ENCODE peak calls at places on chromosomes 7 and 10, in ten cellular contexts. J is nucleus accumbens; T is NCI-H1436 treated with DMSO at 0.1 percent for 48 hours; N is NT2/D1; C is caudate nucleus; A is naive thymus-derived CD4-positive, alpha-beta T cell; P is HT-29; M is choroid plexus epithelial cell; Q is EL; H is SJSA1. S is an unnamed sample.

GRCh38 chr10:79182763-79183467 is 114.1 kb downstream of the ZMIZ1 start:
- DNase-seq in M (no peak), P (peak), Q (no peak), N (no peak), T (no peak), J (no peak), A (no peak), H (no peak), C (no peak), S (no peak)

GRCh38 chr10:36489181-36489927 is 636.0 kb upstream of the ANKRD30A start:
- DNase-seq in T (no peak), C (no peak), N (no peak), H (no peak), A (no peak), M (peak), P (no peak), J (no peak), Q (no peak), S (peak)

GRCh38 chr10:24811906-24812305 is 88.2 kb upstream of the ARHGAP21 start:
- DNase-seq in A (no peak), P (no peak), M (peak), T (no peak), Q (no peak), H (peak), C (peak), N (no peak), J (peak), S (no peak)

GRCh38 chr10:119447823-119448546 is 94.5 kb downstream of the RGS10 start:
- DNase-seq in Q (no peak), N (no peak), P (no peak), J (no peak), M (no peak), T (no peak), H (no peak), A (no peak), C (no peak), S (no peak)

GRCh38 chr10:43667736-43668371 is 19.2 kb upstream of the ZNF32 start:
- DNase-seq in J (no peak), H (no peak), Q (no peak), T (no peak), N (no peak), A (no peak), P (no peak), M (no peak), C (no peak), S (no peak)

GRCh38 chr10:76382381-76382851 is 951.0 kb downstream of the LRMDA start:
- DNase-seq in T (no peak), H (peak), N (no peak), C (no peak), J (no peak), Q (peak), M (peak), P (no peak), A (no peak), S (peak)

GRCh38 chr10:23404461-23404980 is 34.4 kb upstream of the OTUD1 start:
- DNase-seq in Q (peak), T (no peak), J (no peak), N (no peak), M (no peak), A (no peak), C (no peak), H (no peak), P (no peak), S (no peak)

GRCh38 chr7:40544932-40545331 is 410.1 kb downstream of the SUGCT start:
- DNase-seq in M (peak), H (no peak), A (no peak), N (no peak), P (no peak), C (no peak), J (no peak), Q (no peak), T (no peak), S (peak)

GRCh38 chr10:102449321-102450123 is 1.8 kb downstream of the C10orf95 start:
- DNase-seq in P (peak), Q (peak), H (no peak), J (peak), N (no peak), M (peak), C (peak), T (peak), A (peak), S (peak)

GRCh38 chr10:70317943-70318318 is 34.1 kb upstream of the NPFFR1 start:
- DNase-seq in P (no peak), H (no peak), J (no peak), T (no peak), M (no peak), A (no peak), N (no peak), C (no peak), Q (no peak), S (no peak)

GRCh38 chr7:155377837-155378579 is 79.9 kb upstream of the EN2 start:
- DNase-seq in P (no peak), M (peak), T (no peak), Q (no peak), A (no peak), C (no peak), N (no peak), H (no peak), J (no peak), S (peak)

GRCh38 chr7:46576950-46577349 is 655.9 kb upstream of the IGFBP3 start:
- DNase-seq in H (no peak), Q (peak), C (no peak), A (no peak), N (no peak), P (no peak), J (no peak), M (peak), T (no peak), S (peak)

GRCh38 chr10:52424343-52424742 is 110.3 kb downstream of the DKK1 start:
- DNase-seq in C (no peak), A (no peak), M (no peak), N (no peak), H (no peak), J (no peak), T (no peak), Q (peak), P (no peak), S (peak)

GRCh38 chr10:17457083-17457482 is 2.7 kb upstream of the ST8SIA6 start:
- DNase-seq in M (no peak), P (no peak), Q (no peak), T (no peak), H (no peak), N (no peak), A (no peak), J (no peak), C (no peak), S (no peak)

GRCh38 chr7:151624246-151624928 is 104.7 kb upstream of the RHEB start:
- DNase-seq in T (no peak), M (no peak), N (no peak), J (no peak), A (no peak), P (no peak), H (no peak), C (peak), Q (no peak), S (no peak)

S was measured in iris pigment epithelial cell.